ENCODE peak calls at places on chromosomes 13 and 19, in four cellular contexts. M, I, N and O are unnamed samples.

GRCh38 chr19:40257096-40257517 is 28.0 kb downstream of the AKT2 start:
- DNase-seq in M (no peak), I (no peak), N (no peak), O (no peak)

GRCh38 chr19:18073197-18073596 is 13.5 kb downstream of the IL12RB1 start:
- DNase-seq in M (no peak), I (no peak), N (no peak), O (no peak)

GRCh38 chr19:9531933-9532332 is 6.5 kb downstream of the ZNF426 start:
- DNase-seq in M (no peak), I (no peak), N (no peak), O (no peak)

GRCh38 chr19:30719991-30720329 is 347.8 kb downstream of the ZNF536 start:
- DNase-seq in M (no peak), I (no peak), N (no peak), O (no peak)

GRCh38 chr19:6026390-6026897 is 48.5 kb upstream of the RANBP3 start:
- DNase-seq in M (peak; percentile 47), I (no peak), N (no peak), O (no peak)

GRCh38 chr13:56561327-56561726 is 579.4 kb upstream of the PRR20A start:
- DNase-seq in M (no peak), I (no peak), N (no peak), O (no peak)

GRCh38 chr19:6828698-6829633 is 56.5 kb downstream of the VAV1 start:
- DNase-seq in M (peak; percentile 49), I (no peak), N (no peak), O (no peak)

GRCh38 chr13:114203536-114203935 is 24.5 kb downstream of the CFAP97D2 start:
- DNase-seq in M (no peak), I (no peak), N (no peak), O (no peak)

GRCh38 chr19:5397804-5398692 is 57.2 kb upstream of the ZNRF4 start:
- DNase-seq in M (no peak), I (no peak), N (no peak), O (no peak)